ENCODE peak calls at places on chromosomes 7 and 10, in six cellular contexts. One of them, this sample, is unnamed. For H3K36me3, the result is how much of the 10 kb centered on the place peaks cover.

GRCh38 chr7:112286294-112287086 is 80.0 kb downstream of the ZNF277 start:
- DNase-seq in lung: no peak
- DNase-seq in neural progenitor cell: no peak
- DNase-seq in Panc1: no peak
- DNase-seq in neuronal stem cell: no peak
- DNase-seq in tibial nerve: no peak
- DNase-seq in this sample: no peak

GRCh38 chr10:128152741-128153583 is 26.7 kb upstream of the MKI67 start:
- DNase-seq in lung: no peak
- DNase-seq in neural progenitor cell: peak
- DNase-seq in Panc1: no peak
- DNase-seq in neuronal stem cell: no peak
- DNase-seq in tibial nerve: no peak
- DNase-seq in this sample: no peak

GRCh38 chr10:100653957-100654834 is 91.2 kb upstream of the PAX2 start:
- DNase-seq in lung: no peak
- DNase-seq in neural progenitor cell: peak
- DNase-seq in Panc1: no peak
- DNase-seq in neuronal stem cell: no peak
- DNase-seq in tibial nerve: no peak
- DNase-seq in this sample: no peak

GRCh38 chr7:4738711-4739527 is 36.5 kb upstream of the AP5Z1 start:
- DNase-seq in lung: peak
- DNase-seq in neural progenitor cell: peak
- DNase-seq in Panc1: peak
- DNase-seq in neuronal stem cell: no peak
- DNase-seq in tibial nerve: no peak
- DNase-seq in this sample: peak

GRCh38 chr7:82685214-82685613 is 241.6 kb upstream of the CACNA2D1 start:
- DNase-seq in lung: no peak
- DNase-seq in neural progenitor cell: no peak
- DNase-seq in Panc1: no peak
- DNase-seq in neuronal stem cell: no peak
- DNase-seq in tibial nerve: no peak
- DNase-seq in this sample: no peak

GRCh38 chr7:67423058-67423457 is 426.4 kb downstream of the TYW1 start:
- DNase-seq in lung: no peak
- DNase-seq in neural progenitor cell: no peak
- DNase-seq in Panc1: no peak
- DNase-seq in neuronal stem cell: no peak
- DNase-seq in tibial nerve: no peak
- DNase-seq in this sample: no peak

GRCh38 chr7:92135100-92135429 is 788 bp upstream of the CYP51A1 start:
- DNase-seq in lung: peak
- DNase-seq in neural progenitor cell: peak
- DNase-seq in Panc1: peak
- DNase-seq in neuronal stem cell: no peak
- DNase-seq in tibial nerve: no peak
- DNase-seq in this sample: no peak

GRCh38 chr7:46369933-46370654 is 449.0 kb upstream of the IGFBP3 start:
- DNase-seq in lung: no peak
- DNase-seq in neural progenitor cell: no peak
- DNase-seq in Panc1: no peak
- DNase-seq in neuronal stem cell: no peak
- DNase-seq in tibial nerve: no peak
- DNase-seq in this sample: no peak

GRCh38 chr7:6618621-6619020 is 3.2 kb downstream of the ZNF853 start:
- DNase-seq in lung: no peak
- DNase-seq in neural progenitor cell: no peak
- DNase-seq in Panc1: no peak
- DNase-seq in neuronal stem cell: no peak
- DNase-seq in tibial nerve: no peak
- DNase-seq in this sample: no peak

GRCh38 chr7:108080094-108080656 is 50.0 kb downstream of the LAMB4 start:
- DNase-seq in lung: no peak
- DNase-seq in neural progenitor cell: no peak
- DNase-seq in Panc1: no peak
- DNase-seq in neuronal stem cell: no peak
- DNase-seq in tibial nerve: no peak
- DNase-seq in this sample: no peak

GRCh38 chr7:98551541-98552273 is 65.4 kb upstream of the NPTX2 start:
- DNase-seq in lung: no peak
- DNase-seq in neural progenitor cell: no peak
- DNase-seq in Panc1: no peak
- DNase-seq in neuronal stem cell: no peak
- DNase-seq in tibial nerve: no peak
- DNase-seq in this sample: no peak

GRCh38 chr7:25847331-25848070 is 304.5 kb upstream of the NFE2L3 start:
- DNase-seq in lung: no peak
- DNase-seq in neural progenitor cell: no peak
- DNase-seq in Panc1: no peak
- DNase-seq in neuronal stem cell: no peak
- DNase-seq in tibial nerve: no peak
- DNase-seq in this sample: no peak

GRCh38 chr10:70274643-70275042 is 9.2 kb downstream of the NPFFR1 start:
- DNase-seq in lung: no peak
- DNase-seq in neural progenitor cell: no peak
- DNase-seq in Panc1: no peak
- DNase-seq in neuronal stem cell: no peak
- DNase-seq in tibial nerve: no peak
- DNase-seq in this sample: no peak

GRCh38 chr7:123201901-123202300 is 2.1 kb upstream of the SLC13A1 start:
- DNase-seq in lung: no peak
- DNase-seq in neural progenitor cell: no peak
- DNase-seq in Panc1: no peak
- DNase-seq in neuronal stem cell: no peak
- DNase-seq in tibial nerve: no peak
- DNase-seq in this sample: no peak

GRCh38 chr7:41027428-41028115 is 675.3 kb downstream of the INHBA start:
- DNase-seq in lung: no peak
- DNase-seq in neural progenitor cell: no peak
- DNase-seq in Panc1: no peak
- DNase-seq in neuronal stem cell: no peak
- DNase-seq in tibial nerve: no peak
- DNase-seq in this sample: peak

GRCh38 chr10:10396601-10397000 is 621.1 kb upstream of the CELF2 start:
- DNase-seq in lung: no peak
- DNase-seq in neural progenitor cell: no peak
- DNase-seq in Panc1: no peak
- DNase-seq in neuronal stem cell: no peak
- DNase-seq in tibial nerve: no peak
- DNase-seq in this sample: no peak

GRCh38 chr7:2945171-2945570 is 98.5 kb downstream of the CARD11 start:
- DNase-seq in lung: no peak
- DNase-seq in neural progenitor cell: no peak
- DNase-seq in Panc1: no peak
- DNase-seq in neuronal stem cell: no peak
- DNase-seq in tibial nerve: no peak
- DNase-seq in this sample: no peak
- H3K36me3 ChIP-seq in lung: under half
- H3K36me3 ChIP-seq in neural progenitor cell: under half
- H3K36me3 ChIP-seq in Panc1: under half
- H3K36me3 ChIP-seq in neuronal stem cell: under half
- H3K36me3 ChIP-seq in tibial nerve: under half
- H3K36me3 ChIP-seq in this sample: under half

GRCh38 chr7:100105534-100105933 is 4.1 kb downstream of the AP4M1 start:
- DNase-seq in lung: no peak
- DNase-seq in neural progenitor cell: no peak
- DNase-seq in Panc1: no peak
- DNase-seq in neuronal stem cell: no peak
- DNase-seq in tibial nerve: no peak
- DNase-seq in this sample: no peak

GRCh38 chr7:100101016-100101862 is at the start of the genes AP4M1 and MCM7:
- DNase-seq in lung: peak
- DNase-seq in neural progenitor cell: peak
- DNase-seq in Panc1: peak
- DNase-seq in neuronal stem cell: peak
- DNase-seq in tibial nerve: peak
- DNase-seq in this sample: peak

GRCh38 chr7:100106633-100107032 is 5.2 kb downstream of the AP4M1 start:
- DNase-seq in lung: no peak
- DNase-seq in neural progenitor cell: no peak
- DNase-seq in Panc1: no peak
- DNase-seq in neuronal stem cell: no peak
- DNase-seq in tibial nerve: no peak
- DNase-seq in this sample: no peak

GRCh38 chr7:100100420-100101015 is 679 bp downstream of the MCM7 start:
- DNase-seq in lung: peak
- DNase-seq in neural progenitor cell: peak
- DNase-seq in Panc1: peak
- DNase-seq in neuronal stem cell: peak
- DNase-seq in tibial nerve: peak
- DNase-seq in this sample: peak

DNA sequence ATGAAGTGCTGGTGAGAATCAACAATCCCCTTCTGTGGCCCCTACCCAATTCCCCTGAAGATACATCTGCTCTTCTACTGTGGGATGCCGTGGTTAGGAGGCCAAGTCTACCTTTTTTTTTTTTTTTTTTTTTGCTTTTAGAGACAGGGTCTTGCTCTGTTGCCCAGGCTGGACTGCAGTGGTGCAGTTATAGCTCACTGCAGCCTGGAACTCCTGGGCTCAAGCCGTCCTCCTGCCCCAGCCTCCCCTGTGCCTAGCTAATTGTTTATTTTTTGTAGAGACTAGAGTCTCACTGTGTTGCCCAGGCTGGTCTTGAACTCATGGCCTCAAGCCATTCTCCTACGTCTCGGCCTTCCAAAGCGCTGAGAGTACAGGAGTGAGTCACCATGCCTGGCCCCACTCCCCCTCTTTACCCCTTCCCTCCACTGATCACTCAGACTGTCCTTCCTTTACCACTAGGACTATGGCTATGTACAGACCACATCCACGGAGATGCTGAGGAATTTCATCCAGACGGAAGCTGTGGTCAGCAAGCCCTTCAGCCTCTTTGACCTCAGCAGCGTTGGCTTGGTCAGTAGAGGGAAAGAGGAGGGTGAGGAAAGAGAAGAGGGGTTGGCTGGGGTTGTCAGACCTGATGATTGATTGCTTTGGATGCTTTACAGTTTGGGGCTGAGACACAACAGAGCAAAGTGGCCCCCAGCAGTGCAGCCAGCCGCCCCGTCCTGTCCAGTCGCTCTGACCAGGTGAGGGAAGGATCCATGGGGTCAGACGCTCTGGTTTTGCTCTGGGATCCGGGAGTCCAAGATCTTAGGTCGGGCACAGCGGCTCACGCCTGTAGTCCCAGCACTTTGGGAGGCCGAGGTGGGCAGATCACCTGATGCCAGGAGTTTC is 1.8 kb downstream of the AP4M1 start:
- DNase-seq in lung: no peak
- DNase-seq in neural progenitor cell: no peak
- DNase-seq in Panc1: no peak
- DNase-seq in neuronal stem cell: no peak
- DNase-seq in tibial nerve: no peak
- DNase-seq in this sample: no peak
- H3K36me3 ChIP-seq in lung: under half
- H3K36me3 ChIP-seq in neural progenitor cell: under half
- H3K36me3 ChIP-seq in Panc1: under half
- H3K36me3 ChIP-seq in neuronal stem cell: half or more
- H3K36me3 ChIP-seq in tibial nerve: half or more
- H3K36me3 ChIP-seq in this sample: under half

DNA sequence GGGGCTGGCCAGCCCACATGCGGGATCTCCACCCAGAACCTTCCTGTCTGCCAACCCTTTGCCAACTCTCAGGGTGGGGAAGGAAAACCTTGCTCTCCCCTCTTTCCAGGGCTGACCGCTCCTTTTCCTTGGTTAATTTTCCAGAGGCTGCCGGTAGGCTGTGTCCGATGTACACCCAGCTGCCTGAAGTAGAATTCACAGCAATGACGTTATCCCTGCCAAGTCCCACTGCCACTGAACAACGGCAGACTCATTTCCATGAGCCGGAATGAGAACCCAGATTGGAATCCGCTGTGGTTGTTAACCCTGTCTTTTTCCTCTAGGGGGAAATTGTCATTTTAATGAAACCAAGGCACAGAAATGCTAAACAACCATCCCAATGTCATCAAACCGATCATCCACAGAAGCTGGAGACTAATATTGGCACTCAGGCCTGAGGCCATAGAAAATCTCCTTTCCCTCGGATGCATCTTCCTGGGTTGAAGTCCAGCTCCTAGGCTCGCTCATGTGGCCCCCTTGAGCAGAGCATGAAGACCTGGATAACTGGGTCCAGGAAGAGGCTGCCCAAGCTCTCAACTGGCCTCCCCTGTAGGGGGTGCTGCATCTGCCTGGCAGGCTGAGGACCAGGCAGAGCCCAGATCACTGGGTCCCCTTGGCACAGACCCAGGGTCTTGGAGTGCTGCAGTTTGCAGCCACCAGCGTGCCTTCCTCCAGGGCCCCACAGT is 30.4 kb downstream of the KLRG2 start:
- DNase-seq in lung: no peak
- DNase-seq in neural progenitor cell: no peak
- DNase-seq in Panc1: no peak
- DNase-seq in neuronal stem cell: no peak
- DNase-seq in tibial nerve: no peak
- DNase-seq in this sample: no peak
- H3K36me3 ChIP-seq in lung: under half
- H3K36me3 ChIP-seq in neural progenitor cell: under half
- H3K36me3 ChIP-seq in Panc1: under half
- H3K36me3 ChIP-seq in neuronal stem cell: under half
- H3K36me3 ChIP-seq in tibial nerve: under half
- H3K36me3 ChIP-seq in this sample: under half

GRCh38 chr10:127014671-127015070 is 109.4 kb downstream of the DOCK1 start:
- DNase-seq in lung: no peak
- DNase-seq in neural progenitor cell: no peak
- DNase-seq in Panc1: no peak
- DNase-seq in neuronal stem cell: no peak
- DNase-seq in tibial nerve: no peak
- DNase-seq in this sample: no peak

GRCh38 chr10:127016331-127016730 is 111.1 kb downstream of the DOCK1 start:
- DNase-seq in lung: no peak
- DNase-seq in neural progenitor cell: no peak
- DNase-seq in Panc1: no peak
- DNase-seq in neuronal stem cell: no peak
- DNase-seq in tibial nerve: no peak
- DNase-seq in this sample: no peak

GRCh38 chr10:127013251-127013656 is 108.0 kb downstream of the DOCK1 start:
- DNase-seq in lung: no peak
- DNase-seq in neural progenitor cell: peak
- DNase-seq in Panc1: no peak
- DNase-seq in neuronal stem cell: no peak
- DNase-seq in tibial nerve: no peak
- DNase-seq in this sample: no peak

GRCh38 chr10:127013696-127014095 is 108.5 kb downstream of the DOCK1 start:
- DNase-seq in lung: no peak
- DNase-seq in neural progenitor cell: no peak
- DNase-seq in Panc1: no peak
- DNase-seq in neuronal stem cell: no peak
- DNase-seq in tibial nerve: no peak
- DNase-seq in this sample: no peak

DNA sequence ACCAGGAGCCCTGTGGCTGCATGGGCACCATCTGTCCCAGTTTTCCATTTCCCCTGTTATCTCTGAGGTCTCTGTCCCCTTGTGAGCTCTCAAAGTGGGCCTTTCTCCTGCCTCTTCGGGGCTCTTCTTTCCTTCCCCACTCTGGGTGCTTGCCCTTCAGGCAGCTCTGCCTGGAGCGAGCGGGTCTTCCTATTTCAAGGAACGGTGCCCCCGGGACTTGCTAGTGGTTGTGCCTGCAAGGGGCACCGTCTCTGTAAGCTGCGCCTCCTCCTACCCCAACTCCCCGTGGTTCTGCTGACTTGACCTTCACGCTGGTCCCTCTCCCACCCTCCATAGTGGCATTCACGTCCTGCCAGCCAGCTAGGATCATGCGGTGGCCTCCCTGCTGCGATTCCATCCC is 110.1 kb downstream of the DOCK1 start:
- DNase-seq in lung: no peak
- DNase-seq in neural progenitor cell: no peak
- DNase-seq in Panc1: no peak
- DNase-seq in neuronal stem cell: no peak
- DNase-seq in tibial nerve: no peak
- DNase-seq in this sample: no peak
- H3K36me3 ChIP-seq in lung: under half
- H3K36me3 ChIP-seq in neural progenitor cell: under half
- H3K36me3 ChIP-seq in Panc1: under half
- H3K36me3 ChIP-seq in neuronal stem cell: half or more
- H3K36me3 ChIP-seq in tibial nerve: half or more
- H3K36me3 ChIP-seq in this sample: under half

This sample was measured in kidney epithelial cell.